ENCODE peak calls at places on chromosomes 13 and 19, in five cellular contexts. M is HCT116, D is SK-N-SH, E is neuronal stem cell, K is neural progenitor cell. J is an unnamed sample.

GRCh38 chr19:10395436-10395835 is 7.9 kb downstream of the CDC37 start:
- DNase-seq in D (no peak), E (no peak), M (no peak), K (no peak), J (no peak)

GRCh38 chr19:996051-996838 is 4.0 kb upstream of the GRIN3B start:
- DNase-seq in K (peak; percentile 62), D (peak; percentile 83), E (no peak), M (no peak), J (no peak)

GRCh38 chr13:112824429-112824828 is 134.6 kb downstream of the ATP11A start:
- DNase-seq in E (no peak), D (no peak), K (no peak), M (no peak), J (no peak)

GRCh38 chr19:33740811-33741396 is 55.8 kb upstream of the KCTD15 start:
- DNase-seq in M (no peak), D (no peak), K (peak; percentile 90), E (peak; percentile 84), J (peak; percentile 45)

GRCh38 chr13:29582171-29582570 is 13.3 kb downstream of the SLC7A1 start:
- DNase-seq in M (no peak), D (no peak), K (no peak), E (no peak), J (no peak)

GRCh38 chr19:3945838-3946237 is 13.0 kb downstream of the NMRK2 start:
- DNase-seq in M (no peak), E (no peak), K (no peak), D (no peak), J (no peak)

GRCh38 chr13:113652404-113653263 is 5.4 kb downstream of the ATP4B start:
- DNase-seq in D (no peak), E (no peak), K (no peak), M (no peak), J (no peak)

GRCh38 chr19:43782689-43783231 is 2.0 kb upstream of the KCNN4 start:
- DNase-seq in M (no peak), K (no peak), D (no peak), E (no peak), J (peak; percentile 32)

GRCh38 chr19:17420267-17420924 is 549 bp downstream of the MVB12A start:
- DNase-seq in M (no peak), E (no peak), K (peak; percentile 77), D (peak; percentile 85), J (peak; percentile 28)

GRCh38 chr19:39236527-39236926 is 8.3 kb downstream of the IFNL3 start:
- DNase-seq in D (no peak), M (no peak), K (no peak), E (no peak), J (no peak)

GRCh38 chr13:97975280-97975850 is 21.9 kb downstream of the IPO5 start:
- DNase-seq in K (no peak), E (no peak), M (no peak), D (no peak), J (no peak)

GRCh38 chr19:36605101-36605838 is at the start of gene ZNF382:
- DNase-seq in E (peak; percentile 60), M (no peak), D (peak; percentile 99), K (peak; percentile 83), J (no peak)

GRCh38 chr13:71252191-71252704 is 614.8 kb downstream of the DACH1 start:
- DNase-seq in M (no peak), D (no peak), E (no peak), K (no peak), J (no peak)

GRCh38 chr19:15779756-15780476 is 7.5 kb upstream of the OR10H5 start:
- DNase-seq in K (no peak), M (no peak), D (no peak), E (no peak), J (no peak)

GRCh38 chr13:98576963-98577822 is at the start of gene STK24:
- DNase-seq in K (peak; percentile 92), D (peak; percentile 97), M (no peak), E (peak; percentile 69), J (peak; percentile 68)

GRCh38 chr19:8684001-8684902 is 14.3 kb downstream of the ACTL9 start:
- DNase-seq in E (no peak), D (no peak), K (no peak), M (no peak), J (no peak)

GRCh38 chr19:8017808-8018207 is 12.4 kb upstream of the ELAVL1 start:
- DNase-seq in D (no peak), E (no peak), M (no peak), K (peak; percentile 52), J (peak; percentile 76)

GRCh38 chr19:13986348-13986904 is 19.7 kb downstream of the RFX1 start:
- DNase-seq in E (no peak), K (peak; percentile 55), D (peak; percentile 97), M (no peak), J (peak; percentile 98)

GRCh38 chr19:35223084-35223790 is 5.3 kb downstream of the FAM187B start:
- DNase-seq in E (no peak), K (no peak), D (no peak), M (no peak), J (no peak)

GRCh38 chr13:69857188-69857821 is 250.3 kb upstream of the ATXN8OS start:
- DNase-seq in M (peak; percentile 45), D (peak; percentile 7), E (peak; percentile 47), K (peak; percentile 75), J (peak; percentile 63)

GRCh38 chr19:10206226-10206873 is 11.6 kb upstream of the DNMT1 start:
- DNase-seq in K (no peak), D (no peak), M (no peak), E (no peak), J (no peak)

GRCh38 chr19:12801466-12802266 is at the start of the genes PRDX2 and THSD8:
- DNase-seq in K (peak; percentile 93), M (no peak), D (peak; percentile 94), E (peak; percentile 80), J (peak; percentile 96)

GRCh38 chr13:111033172-111034133 is 81.7 kb upstream of the ARHGEF7 start:
- DNase-seq in M (no peak), K (no peak), D (no peak), E (no peak), J (no peak)

GRCh38 chr19:4909172-4909896 is at the start of gene UHRF1:
- DNase-seq in M (no peak), K (peak; percentile 58), E (no peak), D (peak; percentile 93), J (peak; percentile 86)

GRCh38 chr13:87878706-87879105 is 207.5 kb downstream of the SLITRK5 start:
- DNase-seq in D (no peak), E (no peak), M (no peak), K (no peak), J (no peak)

GRCh38 chr13:85286081-85286480 is 513.1 kb downstream of the SLITRK6 start:
- DNase-seq in K (no peak), D (no peak), E (no peak), M (no peak), J (no peak)

GRCh38 chr13:26784704-26785639 is 24.4 kb upstream of the GPR12 start:
- DNase-seq in D (no peak), M (no peak), K (peak; percentile 50), E (no peak), J (peak; percentile 95)

GRCh38 chr13:86446311-86446710 is 647.1 kb upstream of the SLITRK6 start:
- DNase-seq in E (no peak), K (peak; percentile 33), M (no peak), D (no peak), J (no peak)

GRCh38 chr19:45474191-45474940 is 6.6 kb downstream of the FOSB start:
- DNase-seq in K (no peak), M (no peak), E (no peak), D (no peak), J (no peak)

GRCh38 chr13:44243198-44243852 is 130.3 kb upstream of the SERP2 start:
- DNase-seq in E (peak; percentile 15), M (peak; percentile 92), K (peak; percentile 59), D (peak; percentile 28), J (peak; percentile 84)

GRCh38 chr19:45962021-45962420 is 11.6 kb downstream of the NOVA2 start:
- DNase-seq in K (no peak), M (no peak), E (no peak), D (no peak), J (no peak)

GRCh38 chr19:535017-535835 is 3.7 kb downstream of the CDC34 start:
- DNase-seq in M (no peak), E (no peak), D (no peak), K (no peak), J (no peak)

GRCh38 chr19:7905298-7905697 is 1.6 kb downstream of the MAP2K7 start:
- DNase-seq in E (no peak), D (no peak), K (no peak), M (no peak), J (no peak)

GRCh38 chr13:77697208-77698103 is at the start of gene SLAIN1:
- DNase-seq in D (peak; percentile 98), M (no peak), K (peak; percentile 95), E (peak; percentile 85), J (peak; percentile 92)

GRCh38 chr19:55075366-55075998 is at the start of gene EPS8L1:
- DNase-seq in K (no peak), E (no peak), M (no peak), D (no peak), J (no peak)

GRCh38 chr13:109989155-109989554 is 202.8 kb upstream of the IRS2 start:
- DNase-seq in D (no peak), M (no peak), E (no peak), K (no peak), J (no peak)

DNA sequence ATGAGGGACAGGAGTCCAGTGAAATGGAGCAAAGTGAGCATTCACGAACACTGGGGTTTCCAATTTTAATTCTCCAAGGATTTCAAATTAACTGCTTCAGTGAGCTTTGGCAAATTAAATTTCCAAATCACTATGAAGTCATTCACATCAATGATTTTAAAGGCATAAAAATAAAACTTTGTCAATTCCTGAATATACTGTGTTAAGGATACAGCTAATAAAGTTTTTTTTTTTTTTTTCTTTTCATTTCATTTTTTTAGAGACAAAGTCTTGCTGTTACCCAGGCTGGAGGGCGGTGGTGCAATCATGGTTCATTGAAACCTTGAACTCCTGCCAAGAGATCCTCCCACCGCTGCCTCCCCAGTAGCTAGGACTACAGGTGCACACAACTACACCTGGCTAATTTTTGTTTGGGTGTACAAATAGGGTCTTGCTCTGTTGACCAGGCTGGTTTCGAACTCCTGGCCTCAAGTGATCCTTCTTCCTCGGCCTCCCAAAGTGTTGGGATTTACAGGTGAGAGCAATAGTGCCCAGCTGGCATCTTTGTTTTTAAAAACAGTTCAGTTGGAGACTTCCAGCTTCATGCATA is 21.9 kb downstream of the RBM26 start:
- DNase-seq in M (no peak), E (no peak), D (no peak), K (no peak), J (no peak)
- H3K4me2 ChIP-seq in M (peak overlapping the region; percentile 35), E (no peak overlapping the region), D (no peak overlapping the region), K (no peak overlapping the region), J (no peak overlapping the region)

GRCh38 chr13:48412881-48413351 is at the start of gene LPAR6:
- DNase-seq in E (no peak), K (peak; percentile 13), D (no peak), M (no peak), J (no peak)
- H3K4me2 ChIP-seq in E (no peak within 1 kb of the TSS), K (peak within 1 kb of the TSS; percentile 59), D (no peak within 1 kb of the TSS), M (no peak within 1 kb of the TSS), J (no peak within 1 kb of the TSS)

DNA sequence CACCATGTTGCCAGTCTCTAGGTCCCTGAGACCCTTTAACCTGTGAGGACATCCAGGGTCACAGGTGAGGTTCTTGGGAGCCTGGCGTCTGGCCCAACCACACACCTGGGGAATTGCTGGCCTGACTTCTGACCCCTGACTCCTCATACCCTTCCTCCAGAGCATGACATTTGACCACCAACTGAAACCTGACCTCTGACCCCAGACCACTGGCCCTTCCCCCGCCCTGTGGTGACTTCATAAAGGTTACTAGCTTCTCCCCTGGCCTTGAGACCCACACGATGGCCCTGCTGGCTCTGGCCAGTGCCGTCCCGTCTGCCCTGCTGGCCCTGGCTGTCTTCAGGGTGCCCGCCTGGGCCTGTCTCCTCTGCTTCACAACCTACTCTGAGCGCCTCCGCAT is at the start of gene SPACA6:
- DNase-seq in D (peak; percentile 3), K (no peak), E (no peak), M (no peak), J (no peak)
- H3K4me2 ChIP-seq in D (peak within 1 kb of the TSS; percentile 99), K (peak within 1 kb of the TSS; percentile 91), E (no peak within 1 kb of the TSS), M (peak within 1 kb of the TSS; percentile 9), J (no peak within 1 kb of the TSS)

GRCh38 chr19:29672933-29673336 is 7.7 kb downstream of the PLEKHF1 start:
- DNase-seq in K (no peak), M (no peak), D (no peak), E (no peak), J (peak; percentile 24)
- H3K4me2 ChIP-seq in K (no peak overlapping the region), M (no peak overlapping the region), D (no peak overlapping the region), E (no peak overlapping the region), J (peak overlapping the region; percentile 21)

J was measured in OCI-LY7.